ENCODE peak calls at places on chromosomes 16 and 17, in six cellular contexts. U, D, Q, Y, L and B are unnamed samples.

GRCh38 chr17:58305626-58306025 is 23.0 kb downstream of the TSPOAP1 start:
- DNase-seq in Y (no peak), L (no peak), Q (no peak), U (no peak), D (no peak), B (no peak)

GRCh38 chr16:26857371-26857770 is 209.4 kb upstream of the C16orf82 start:
- DNase-seq in Q (no peak), L (no peak), U (no peak), Y (no peak), D (no peak), B (no peak)

GRCh38 chr17:55726440-55726839 is 3.8 kb upstream of the TMEM100 start:
- DNase-seq in U (no peak), Q (no peak), D (no peak), Y (peak; percentile 61), L (no peak), B (peak; percentile 75)

GRCh38 chr16:27334874-27335273 is 21.1 kb downstream of the IL4R start:
- DNase-seq in Y (no peak), L (no peak), Q (no peak), U (no peak), D (no peak), B (no peak)

GRCh38 chr16:89189358-89190025 is 10.8 kb downstream of the SLC22A31 start:
- DNase-seq in D (no peak), Y (no peak), L (no peak), U (no peak), Q (no peak), B (no peak)

GRCh38 chr17:2122641-2123302 is 67.9 kb downstream of the HIC1 start:
- DNase-seq in Q (peak; percentile 67), D (no peak), U (no peak), Y (peak; percentile 68), L (peak; percentile 87), B (peak; percentile 55)

GRCh38 chr17:29019475-29020181 is 13.8 kb upstream of the SEZ6 start:
- DNase-seq in Y (no peak), D (no peak), U (no peak), L (peak; percentile 12), Q (no peak), B (peak; percentile 32)

GRCh38 chr16:67241008-67241900 is 6.0 kb downstream of the FHOD1 start:
- DNase-seq in U (no peak), Y (no peak), L (peak; percentile 90), D (no peak), Q (peak; percentile 13), B (peak; percentile 3)

GRCh38 chr16:81996664-81997529 is 14.4 kb downstream of the SDR42E1 start:
- DNase-seq in Q (no peak), Y (no peak), L (no peak), D (no peak), U (peak; percentile 26), B (no peak)

GRCh38 chr17:4304417-4305027 is 40.7 kb upstream of the ANKFY1 start:
- DNase-seq in Q (peak; percentile 1), D (peak; percentile 42), U (peak; percentile 58), Y (peak; percentile 63), L (peak; percentile 11), B (no peak)

GRCh38 chr17:49514374-49514738 is 19.3 kb downstream of the NGFR start:
- DNase-seq in L (no peak), Y (no peak), Q (no peak), U (peak; percentile 46), D (no peak), B (no peak)

GRCh38 chr17:7839890-7840260 is 5.9 kb downstream of the KDM6B start:
- DNase-seq in L (no peak), U (no peak), Q (no peak), D (no peak), Y (no peak), B (no peak)

GRCh38 chr17:39246274-39246673 is 20.5 kb upstream of the STAC2 start:
- DNase-seq in L (no peak), D (no peak), Q (no peak), U (no peak), Y (no peak), B (no peak)

GRCh38 chr17:71145486-71145885 is 975.3 kb upstream of the SOX9 start:
- DNase-seq in Q (no peak), Y (no peak), U (no peak), L (no peak), D (no peak), B (no peak)

GRCh38 chr16:2692251-2692947 is 10.1 kb downstream of the KCTD5 start:
- DNase-seq in Q (peak; percentile 79), U (no peak), Y (peak; percentile 79), L (no peak), D (no peak), B (no peak)

GRCh38 chr17:76667786-76668453 is 24.4 kb upstream of the ST6GALNAC1 start:
- DNase-seq in D (no peak), Q (no peak), Y (no peak), U (peak; percentile 6), L (no peak), B (no peak)

GRCh38 chr16:65044861-65045260 is 77.0 kb downstream of the CDH11 start:
- DNase-seq in U (no peak), Q (no peak), D (no peak), L (no peak), Y (peak; percentile 20), B (no peak)

GRCh38 chr16:11359370-11359769 is 14.1 kb downstream of the RMI2 start:
- DNase-seq in Y (no peak), Q (no peak), D (no peak), U (no peak), L (peak; percentile 95), B (no peak)

GRCh38 chr17:9368631-9369030 is 207.0 kb downstream of the STX8 start:
- DNase-seq in Y (no peak), Q (no peak), L (no peak), D (no peak), U (no peak), B (no peak)